ENCODE peak calls at places on chromosome 7, in nine cellular contexts. W is neuronal stem cell, C is AG09309, N is HL-60, K is fibroblast of mammary gland, U is PC-3, G is mucosa of descending colon, I is LNCaP clone FGC, Z is uterus. R is an unnamed sample.

GRCh38 chr7:42931447-42931833 is 534 bp downstream of the PSMA2 start:
- DNase-seq in I (no peak), C (no peak), W (no peak), G (no peak), N (no peak), K (no peak), U (no peak), Z (no peak), R (no peak)

GRCh38 chr7:2477447-2478386 is 1.5 kb upstream of the GRIFIN start:
- DNase-seq in C (no peak), G (peak), I (no peak), K (peak), U (peak), N (peak), W (no peak), Z (peak), R (peak)

GRCh38 chr7:75914169-75914654 is 743 bp upstream of the POR start:
- DNase-seq in N (no peak), U (no peak), I (no peak), K (no peak), G (peak), W (no peak), C (no peak), Z (no peak), R (no peak)

GRCh38 chr7:85750454-85750949 is 563.6 kb upstream of the SEMA3D start:
- DNase-seq in G (peak), C (peak), N (peak), Z (no peak), U (peak), W (peak), I (peak), K (peak), R (no peak)

GRCh38 chr7:158976468-158976848 is 120.1 kb downstream of the DYNC2I1 start:
- DNase-seq in I (no peak), W (no peak), Z (no peak), C (no peak), N (no peak), G (no peak), U (no peak), K (no peak), R (no peak)

GRCh38 chr7:71504697-71505441 is 372.9 kb downstream of the GALNT17 start:
- DNase-seq in W (no peak), Z (no peak), C (no peak), U (no peak), K (no peak), I (no peak), N (no peak), G (no peak), R (no peak)

GRCh38 chr7:113289140-113289740 is 170.9 kb upstream of the SMIM30 start:
- DNase-seq in G (no peak), K (peak), Z (no peak), I (peak), U (peak), N (peak), W (peak), C (peak), R (no peak)

GRCh38 chr7:123687727-123688126 is 32.1 kb downstream of the LMOD2 start:
- DNase-seq in G (no peak), Z (no peak), U (no peak), K (no peak), I (no peak), W (no peak), C (no peak), N (no peak), R (no peak)

GRCh38 chr7:51233375-51233774 is 83.2 kb downstream of the COBL start:
- DNase-seq in Z (no peak), U (no peak), N (no peak), W (peak), I (no peak), C (no peak), G (no peak), K (no peak), R (no peak)

GRCh38 chr7:460374-461117 is 59.1 kb downstream of the PDGFA start:
- DNase-seq in N (no peak), W (no peak), Z (no peak), C (no peak), K (peak), I (no peak), G (peak), U (no peak), R (no peak)

GRCh38 chr7:97018126-97018601 is 6.5 kb downstream of the DLX5 start:
- DNase-seq in W (peak), G (no peak), Z (no peak), N (no peak), U (no peak), K (no peak), I (no peak), C (no peak), R (no peak)
- H3K4me3 ChIP-seq in W (no peak), G (no peak), Z (no peak), N (no peak), U (no peak), K (no peak), I (no peak), C (no peak), R (no peak)

GRCh38 chr7:44880317-44881018 is 4.9 kb downstream of the PURB start:
- DNase-seq in N (no peak), C (no peak), I (no peak), Z (no peak), K (no peak), G (no peak), W (no peak), U (no peak), R (no peak)
- H3K4me3 ChIP-seq in N (peak), C (no peak), I (no peak), Z (no peak), K (peak), G (no peak), W (no peak), U (peak), R (peak)

GRCh38 chr7:47570649-47571050 is 11.3 kb downstream of the TNS3 start:
- DNase-seq in N (no peak), U (no peak), K (peak), I (no peak), C (no peak), G (no peak), W (no peak), Z (peak), R (no peak)

GRCh38 chr7:47572939-47573757 is 8.8 kb downstream of the TNS3 start:
- DNase-seq in K (no peak), G (no peak), C (no peak), N (no peak), Z (no peak), U (no peak), I (no peak), W (no peak), R (no peak)

GRCh38 chr7:47573758-47574472 is 8.0 kb downstream of the TNS3 start:
- DNase-seq in W (no peak), U (peak), N (no peak), Z (peak), I (no peak), C (peak), K (peak), G (no peak), R (no peak)

GRCh38 chr7:47572101-47572460 is 9.8 kb downstream of the TNS3 start:
- DNase-seq in W (no peak), U (no peak), I (no peak), K (no peak), Z (no peak), G (peak), C (no peak), N (no peak), R (no peak)

DNA sequence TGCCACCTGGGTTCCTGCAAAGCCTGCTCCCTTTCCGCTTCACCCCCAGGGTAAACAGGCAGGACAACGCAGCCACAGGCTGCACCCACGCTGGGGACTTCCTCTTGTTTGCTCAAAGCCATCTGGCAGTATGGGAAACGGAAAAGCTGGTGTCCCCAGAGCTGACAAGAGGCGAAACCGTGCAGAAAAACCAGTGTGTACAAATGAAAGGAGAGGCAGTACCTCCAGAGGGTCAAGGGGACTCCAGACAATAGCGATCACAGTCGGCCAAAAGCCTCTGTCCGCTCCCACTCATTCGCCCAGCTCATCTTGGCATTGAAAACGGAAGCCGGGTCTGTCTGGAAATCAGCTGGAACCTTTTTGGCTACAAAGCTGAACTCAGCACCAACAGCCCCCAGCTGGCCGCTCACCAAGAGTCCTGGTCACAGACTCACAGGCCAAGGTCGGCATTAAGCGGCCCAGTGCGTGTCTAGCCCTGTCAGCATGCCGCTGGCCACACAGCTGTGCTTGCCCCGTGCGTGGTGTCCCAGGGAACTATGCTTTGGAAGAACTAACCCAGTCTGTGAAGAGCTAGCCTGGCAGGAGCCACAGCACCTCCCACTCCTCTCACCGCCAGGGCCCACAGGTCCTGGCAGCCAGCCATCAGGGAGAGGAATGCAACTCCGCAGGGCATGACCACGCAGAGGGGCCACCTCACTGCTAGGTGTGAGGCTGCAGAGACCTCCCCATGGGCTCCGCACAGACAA is 10.4 kb downstream of the TNS3 start:
- DNase-seq in Z (peak), N (peak), U (peak), C (peak), K (peak), W (no peak), I (no peak), G (peak), R (no peak)
- H3K4me3 ChIP-seq in Z (no peak), N (no peak), U (peak), C (no peak), K (no peak), W (no peak), I (no peak), G (no peak), R (no peak)

GRCh38 chr7:134549366-134549765 is 456 bp downstream of the AKR1B15 start:
- DNase-seq in C (no peak), W (no peak), K (no peak), U (peak), N (no peak), G (no peak), I (no peak), Z (no peak), R (no peak)

GRCh38 chr7:134546903-134547737 is 1.8 kb upstream of the AKR1B15 start:
- DNase-seq in I (no peak), C (peak), K (peak), U (peak), G (peak), Z (peak), N (peak), W (peak), R (peak)

GRCh38 chr7:134545918-134546317 is 3.0 kb upstream of the AKR1B15 start:
- DNase-seq in N (no peak), C (no peak), I (no peak), Z (no peak), K (no peak), W (no peak), G (no peak), U (no peak), R (no peak)

GRCh38 chr7:134547738-134548054 is 1.2 kb upstream of the AKR1B15 start:
- DNase-seq in K (peak), U (peak), N (no peak), I (no peak), C (peak), Z (peak), G (peak), W (no peak), R (peak)

DNA sequence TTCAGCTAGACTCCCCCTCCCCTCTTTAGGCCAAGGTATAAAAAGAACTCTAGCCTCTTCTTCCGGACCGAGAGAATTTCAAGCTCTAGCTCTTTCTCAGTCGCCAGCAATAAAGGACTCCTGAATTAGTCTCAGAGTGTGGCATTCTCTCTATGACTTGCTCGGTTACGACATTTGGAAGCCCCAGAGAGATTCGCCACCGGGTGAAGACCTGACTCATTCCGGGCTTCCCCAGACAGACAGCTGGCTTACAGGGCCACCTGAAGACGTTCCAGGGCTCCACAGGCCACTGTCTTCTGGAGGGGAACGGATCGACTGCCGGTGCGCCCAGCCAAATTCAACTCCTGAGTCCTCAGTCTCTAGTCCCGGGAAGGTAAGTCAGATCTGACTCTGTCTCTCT is at the start of gene AKR1B15:
- DNase-seq in K (peak), I (no peak), U (peak), Z (no peak), C (peak), W (no peak), G (no peak), N (no peak), R (no peak)
- H3K4me3 ChIP-seq in K (no peak), I (no peak), U (peak), Z (no peak), C (no peak), W (no peak), G (no peak), N (no peak), R (no peak)

DNA sequence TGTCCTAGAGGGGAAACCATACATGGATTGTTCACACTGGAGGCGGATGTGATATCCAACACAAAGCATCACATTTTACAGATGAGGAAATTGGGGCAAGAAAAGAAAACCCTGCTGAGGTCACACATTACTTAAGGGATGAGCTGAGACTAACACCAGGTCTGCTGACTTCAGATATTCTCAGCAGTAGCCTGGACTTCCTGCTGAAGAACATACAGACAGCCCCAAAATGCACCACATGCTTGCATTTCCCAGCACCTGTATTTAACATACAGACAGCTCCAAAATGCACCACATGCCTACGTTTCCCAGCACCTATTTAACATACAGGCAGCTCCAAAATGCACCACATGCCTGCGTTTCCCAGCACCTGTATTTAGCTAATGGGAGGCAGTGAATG is 11.2 kb downstream of the GIMAP5 start:
- DNase-seq in I (no peak), Z (no peak), K (no peak), U (no peak), C (no peak), W (no peak), G (no peak), N (no peak), R (no peak)
- H3K4me3 ChIP-seq in I (no peak), Z (no peak), K (no peak), U (no peak), C (no peak), W (no peak), G (no peak), N (no peak), R (no peak)

GRCh38 chr7:26178272-26178960 is 22.1 kb downstream of the HNRNPA2B1 start:
- DNase-seq in G (no peak), K (no peak), I (no peak), C (no peak), Z (no peak), U (no peak), W (no peak), N (no peak), R (no peak)

GRCh38 chr7:26179826-26180497 is 20.6 kb downstream of the HNRNPA2B1 start:
- DNase-seq in N (no peak), G (no peak), Z (no peak), U (no peak), K (no peak), I (no peak), W (no peak), C (no peak), R (no peak)

GRCh38 chr7:26180792-26181198 is 19.8 kb downstream of the HNRNPA2B1 start:
- DNase-seq in G (no peak), K (no peak), N (no peak), C (no peak), W (no peak), U (no peak), Z (no peak), I (no peak), R (no peak)

GRCh38 chr7:26181474-26182227 is 18.9 kb downstream of the HNRNPA2B1 start:
- DNase-seq in I (no peak), G (no peak), Z (no peak), U (no peak), W (no peak), C (no peak), N (no peak), K (no peak), R (no peak)

GRCh38 chr7:26179422-26179821 is 21.1 kb downstream of the HNRNPA2B1 start:
- DNase-seq in K (no peak), N (no peak), Z (no peak), C (no peak), U (no peak), W (no peak), I (no peak), G (no peak), R (no peak)
- H3K4me3 ChIP-seq in K (no peak), N (no peak), Z (no peak), C (no peak), U (no peak), W (no peak), I (no peak), G (no peak), R (no peak)

DNA sequence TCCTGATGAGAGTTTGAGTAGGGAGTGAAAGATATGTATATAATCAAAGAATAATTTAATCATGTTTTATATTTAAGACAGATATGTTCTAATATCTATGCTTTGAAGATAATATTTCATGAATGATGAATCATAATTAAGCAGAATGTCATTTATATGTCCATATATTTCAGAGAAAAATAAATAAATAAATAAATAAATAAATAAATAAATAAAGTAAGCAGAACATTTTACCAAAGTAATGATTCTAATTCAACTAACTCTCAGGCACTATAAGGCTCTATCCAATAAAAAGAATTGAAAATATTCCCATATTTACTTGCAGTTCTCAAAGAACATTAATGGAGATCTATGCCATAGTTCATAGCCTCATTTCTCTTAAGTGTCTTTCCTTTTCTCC is 36.0 kb downstream of the AGR3 start:
- DNase-seq in G (no peak), N (no peak), C (no peak), Z (no peak), K (no peak), I (no peak), W (no peak), U (no peak), R (no peak)
- H3K4me3 ChIP-seq in G (no peak), N (no peak), C (no peak), Z (no peak), K (no peak), I (no peak), W (no peak), U (no peak), R (no peak)

GRCh38 chr7:128404826-128405344 is 4.9 kb downstream of the IMPDH1 start:
- DNase-seq in U (peak), C (no peak), G (no peak), N (no peak), K (peak), Z (no peak), W (no peak), I (no peak), R (no peak)
- H3K4me3 ChIP-seq in U (peak), C (peak), G (no peak), N (peak), K (peak), Z (peak), W (peak), I (peak), R (peak)

DNA sequence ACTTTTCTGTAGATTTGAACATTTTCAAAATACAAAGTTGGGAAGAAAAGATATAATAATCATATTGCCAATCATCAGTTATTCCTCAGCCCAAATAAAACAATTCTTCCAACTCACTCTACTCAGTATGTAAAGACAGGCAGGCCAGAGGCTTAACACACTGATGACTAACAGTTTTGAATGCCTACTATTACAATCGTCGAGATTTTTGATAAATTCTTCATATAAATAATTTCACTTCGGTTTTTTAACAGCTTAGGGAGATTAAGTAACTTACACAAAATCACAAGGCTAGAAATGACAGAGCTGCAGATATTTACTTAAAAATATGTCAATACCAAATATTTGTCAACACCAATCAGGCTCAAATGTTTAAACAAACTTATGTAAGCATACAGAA is 17.5 kb downstream of the CYTH3 start:
- DNase-seq in K (no peak), C (no peak), G (no peak), Z (no peak), N (no peak), I (no peak), W (no peak), U (no peak), R (no peak)
- H3K4me3 ChIP-seq in K (no peak), C (no peak), G (no peak), Z (no peak), N (no peak), I (no peak), W (no peak), U (no peak), R (no peak)

R was measured in prostate gland.